ENCODE peak calls at places on chromosomes 6 and 20, in ten cellular contexts. G is tibial artery; D is fibroblast of lung; K is upper lobe of left lung; R is H9; M is astrocyte; C is right lobe of liver; J is CD4-positive, CD25-positive, alpha-beta regulatory T cell; Z is body of pancreas; I is mucosa of descending colon. U is an unnamed sample.
A peak's percentile ranks its signal among the peaks of the same experiment; 100 is the strongest.

GRCh38 chr6:158142789-158143188 is 25.3 kb downstream of the SERAC1 start:
- DNase-seq in G (no peak), D (peak; percentile 59), K (no peak), R (no peak), M (peak; percentile 72), C (peak; percentile 68), J (no peak), Z (peak; percentile 27), I (no peak), U (no peak)

GRCh38 chr6:127120109-127120786 is 1.8 kb downstream of the RSPO3 start:
- DNase-seq in G (peak; percentile 62), D (no peak), K (no peak), R (peak; percentile 32), M (no peak), C (no peak), J (no peak), Z (no peak), I (no peak), U (no peak)

GRCh38 chr6:4401408-4402367 is 266.3 kb upstream of the ECI2 start:
- DNase-seq in G (no peak), D (peak; percentile 66), K (no peak), R (no peak), M (no peak), C (no peak), J (no peak), Z (no peak), I (no peak), U (no peak)

GRCh38 chr20:64241061-64241460 is 14.5 kb upstream of the PCMTD2 start:
- DNase-seq in G (no peak), D (no peak), K (no peak), R (no peak), M (no peak), C (no peak), J (no peak), Z (no peak), I (no peak), U (no peak)

GRCh38 chr20:25269833-25270170 is 21.9 kb downstream of the PYGB start:
- DNase-seq in G (no peak), D (no peak), K (peak; percentile 17), R (peak; percentile 10), M (no peak), C (no peak), J (no peak), Z (peak; percentile 7), I (peak; percentile 25), U (no peak)

GRCh38 chr20:63037669-63038268 is 31.0 kb upstream of the BHLHE23 start:
- DNase-seq in G (no peak), D (no peak), K (no peak), R (no peak), M (no peak), C (peak; percentile 7), J (no peak), Z (no peak), I (peak; percentile 34), U (no peak)

GRCh38 chr20:36145877-36146707 is 8.4 kb upstream of the EPB41L1 start:
- DNase-seq in G (peak; percentile 84), D (peak; percentile 45), K (no peak), R (no peak), M (peak; percentile 23), C (no peak), J (no peak), Z (no peak), I (no peak), U (no peak)

GRCh38 chr6:72969666-72970065 is 255.6 kb downstream of the KHDC1L start:
- DNase-seq in G (no peak), D (no peak), K (no peak), R (no peak), M (no peak), C (no peak), J (no peak), Z (no peak), I (no peak), U (no peak)

GRCh38 chr6:127933852-127934840 is 33.3 kb upstream of the THEMIS start:
- DNase-seq in G (no peak), D (no peak), K (no peak), R (no peak), M (no peak), C (no peak), J (no peak), Z (no peak), I (no peak), U (no peak)

GRCh38 chr6:150547511-150548222 is 52.0 kb upstream of the PLEKHG1 start:
- DNase-seq in G (no peak), D (no peak), K (no peak), R (peak; percentile 40), M (no peak), C (peak; percentile 44), J (no peak), Z (no peak), I (no peak), U (no peak)

GRCh38 chr6:152166897-152167296 is 359.4 kb downstream of the ESR1 start:
- DNase-seq in G (no peak), D (no peak), K (no peak), R (no peak), M (no peak), C (no peak), J (no peak), Z (no peak), I (no peak), U (no peak)

GRCh38 chr6:151059612-151060095 is 180.1 kb upstream of the AKAP12 start:
- DNase-seq in G (peak; percentile 35), D (peak; percentile 59), K (no peak), R (no peak), M (no peak), C (no peak), J (no peak), Z (no peak), I (peak; percentile 7), U (no peak)

GRCh38 chr6:19303381-19303780 is 533.8 kb upstream of the ID4 start:
- DNase-seq in G (peak; percentile 69), D (peak; percentile 53), K (peak; percentile 28), R (no peak), M (peak; percentile 10), C (no peak), J (no peak), Z (no peak), I (no peak), U (no peak)

GRCh38 chr6:146908786-146909185 is 295.4 kb upstream of the STXBP5 start:
- DNase-seq in G (no peak), D (no peak), K (no peak), R (no peak), M (no peak), C (no peak), J (no peak), Z (no peak), I (no peak), U (no peak)

DNA sequence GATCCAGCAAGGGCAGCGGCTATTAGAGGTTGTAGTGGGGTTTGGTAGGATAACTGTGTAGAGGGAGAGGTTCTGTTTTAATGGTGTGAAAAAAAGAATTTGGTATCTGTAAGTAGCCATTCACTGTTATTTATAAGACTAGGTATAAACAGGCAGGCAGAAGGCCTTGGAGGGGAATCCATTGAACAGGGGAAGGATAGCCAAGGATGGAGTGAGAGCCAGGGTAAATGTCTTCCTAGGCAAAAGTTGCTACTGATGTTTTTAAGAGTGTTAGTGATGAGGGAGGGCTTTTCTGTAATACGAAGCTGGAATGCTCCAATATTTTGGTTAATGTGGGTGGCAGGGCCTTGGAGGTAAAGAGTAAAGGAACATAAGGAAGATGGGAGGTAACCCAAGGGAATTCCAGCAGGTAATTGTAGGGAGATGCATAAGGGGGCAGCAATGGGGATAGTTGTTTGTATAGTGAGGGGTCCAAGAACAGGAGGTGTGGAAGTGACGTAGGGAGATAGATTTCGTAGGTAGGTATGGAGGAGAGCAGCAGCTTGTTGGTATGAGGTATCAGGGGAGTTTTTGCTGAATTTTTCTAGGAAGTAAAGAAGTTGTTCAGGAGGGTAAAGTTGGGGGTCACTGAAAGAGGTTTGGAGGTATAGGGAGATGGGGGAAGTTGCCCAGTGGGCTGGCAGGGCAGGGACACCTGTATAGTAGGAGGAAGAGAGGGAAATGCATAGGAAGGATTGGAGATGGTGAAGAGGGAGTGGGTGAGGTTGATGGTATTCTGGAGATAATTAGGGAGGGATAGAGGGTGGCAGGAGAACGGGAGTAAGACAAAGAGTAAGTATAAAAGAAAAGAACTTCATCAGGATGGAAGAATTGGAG is 752.4 kb upstream of the ADGRB3 start:
- DNase-seq in G (no peak), D (no peak), K (no peak), R (no peak), M (no peak), C (no peak), J (no peak), Z (no peak), I (no peak), U (no peak)
- H3K9me3 ChIP-seq in G (no peaks in the 10 kb centered on the region), D (no peaks in the 10 kb centered on the region), K (peaks cover 5% of the 10 kb centered on the region), R (no peaks in the 10 kb centered on the region), M (no peaks in the 10 kb centered on the region), C (no peaks in the 10 kb centered on the region), J (peaks cover 8% of the 10 kb centered on the region), Z (no peaks in the 10 kb centered on the region), I (peaks cover 70% of the 10 kb centered on the region), U (no peaks in the 10 kb centered on the region)

GRCh38 chr6:2327591-2327990 is 82.2 kb upstream of the GMDS start:
- DNase-seq in G (no peak), D (no peak), K (no peak), R (no peak), M (no peak), C (no peak), J (no peak), Z (no peak), I (no peak), U (no peak)

GRCh38 chr6:2324166-2324953 is 79.0 kb upstream of the GMDS start:
- DNase-seq in G (no peak), D (no peak), K (no peak), R (no peak), M (no peak), C (no peak), J (no peak), Z (no peak), I (no peak), U (no peak)
- H3K9me3 ChIP-seq in G (peaks cover 27% of the 10 kb centered on the region), D (no peaks in the 10 kb centered on the region), K (peaks cover 16% of the 10 kb centered on the region), R (peaks cover 6% of the 10 kb centered on the region), M (no peaks in the 10 kb centered on the region), C (peaks cover 7% of the 10 kb centered on the region), J (peaks cover 40% of the 10 kb centered on the region), Z (no peaks in the 10 kb centered on the region), I (peaks cover 54% of the 10 kb centered on the region), U (peaks cover 10% of the 10 kb centered on the region)

DNA sequence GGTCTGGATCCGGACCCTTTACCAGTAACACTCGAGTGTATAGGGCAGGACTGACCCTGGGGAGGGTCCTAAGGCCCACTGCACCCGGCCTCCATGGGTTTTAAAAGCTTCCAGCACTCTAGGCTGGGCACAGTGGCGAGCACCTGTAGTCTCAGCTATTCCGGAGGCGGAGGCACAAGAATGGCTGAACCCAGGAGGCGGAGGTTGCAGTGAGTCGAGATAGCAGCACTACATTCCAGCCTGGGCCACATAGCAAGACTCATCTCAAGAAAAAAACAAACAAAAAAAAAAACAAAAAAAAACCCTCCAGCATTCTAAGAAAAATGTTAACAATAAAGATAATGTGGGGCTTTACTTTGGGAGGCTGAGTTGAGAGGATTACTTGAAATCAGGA is 114.1 kb upstream of the SHLD1 start:
- DNase-seq in G (no peak), D (no peak), K (no peak), R (no peak), M (no peak), C (no peak), J (no peak), Z (no peak), I (no peak), U (no peak)
- H3K9me3 ChIP-seq in G (peaks cover 4% of the 10 kb centered on the region), D (no peaks in the 10 kb centered on the region), K (peaks cover 9% of the 10 kb centered on the region), R (no peaks in the 10 kb centered on the region), M (peaks cover 2% of the 10 kb centered on the region), C (no peaks in the 10 kb centered on the region), J (peaks cover 2% of the 10 kb centered on the region), Z (no peaks in the 10 kb centered on the region), I (peaks cover 7% of the 10 kb centered on the region), U (no peaks in the 10 kb centered on the region)

DNA sequence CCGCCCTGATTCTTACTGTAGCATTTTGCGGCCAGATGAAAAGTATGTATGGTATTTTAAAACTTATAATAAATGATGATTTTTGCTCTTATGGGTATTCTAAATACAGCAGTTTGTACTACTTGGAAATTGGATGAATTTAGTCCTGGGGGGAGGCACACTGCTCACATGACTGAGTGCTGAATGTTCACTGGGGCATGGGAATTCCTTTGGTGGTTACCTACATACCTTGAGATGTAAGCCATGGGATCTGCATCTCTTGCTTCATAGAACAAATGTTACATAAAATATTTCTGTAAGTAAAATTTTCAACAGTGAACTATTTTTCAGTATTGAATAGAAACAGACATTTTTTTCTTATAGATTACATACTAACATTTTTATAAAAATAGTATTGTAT is 71.1 kb downstream of the FIG4 start:
- DNase-seq in G (no peak), D (no peak), K (no peak), R (no peak), M (no peak), C (no peak), J (no peak), Z (no peak), I (no peak), U (no peak)
- H3K9me3 ChIP-seq in G (no peaks in the 10 kb centered on the region), D (no peaks in the 10 kb centered on the region), K (no peaks in the 10 kb centered on the region), R (no peaks in the 10 kb centered on the region), M (no peaks in the 10 kb centered on the region), C (no peaks in the 10 kb centered on the region), J (no peaks in the 10 kb centered on the region), Z (no peaks in the 10 kb centered on the region), I (no peaks in the 10 kb centered on the region), U (no peaks in the 10 kb centered on the region)